ENCODE peak calls at places on chromosomes 12 and 14, in nine cellular contexts. C is MCF 10A, L is HCT116, G is mesothelial cell of epicardium, S is Peyer's patch, D is SK-N-SH, E is fibroblast of the aortic adventitia, H is brain microvascular endothelial cell, J is fibroblast of lung. Q is an unnamed sample.

GRCh38 chr14:99904506-99904905 is 111.3 kb downstream of the EML1 start:
- DNase-seq in G (no peak), E (no peak), C (no peak), D (no peak), L (no peak), S (no peak), J (no peak), H (no peak), Q (no peak)

GRCh38 chr12:51275088-51275487 is 4.9 kb upstream of the SMAGP start:
- DNase-seq in G (no peak), H (no peak), L (no peak), E (no peak), C (no peak), S (no peak), J (no peak), D (no peak), Q (no peak)

GRCh38 chr12:83261998-83262397 is 575.3 kb downstream of the TMTC2 start:
- DNase-seq in D (no peak), G (no peak), C (no peak), H (no peak), L (peak; percentile 6), E (no peak), J (no peak), S (no peak), Q (no peak)

GRCh38 chr12:44015333-44015941 is 179.6 kb downstream of the TMEM117 start:
- DNase-seq in C (peak; percentile 62), S (no peak), J (peak; percentile 52), L (peak; percentile 34), E (peak; percentile 81), D (peak; percentile 23), H (peak; percentile 6), G (no peak), Q (peak; percentile 12)

GRCh38 chr12:24306001-24306400 is 356.5 kb upstream of the SOX5 start:
- DNase-seq in S (no peak), G (no peak), J (no peak), H (no peak), C (no peak), L (no peak), E (no peak), D (no peak), Q (no peak)

GRCh38 chr12:30822385-30823139 is 67.8 kb upstream of the CAPRIN2 start:
- DNase-seq in D (peak; percentile 33), H (peak; percentile 40), E (peak; percentile 45), L (no peak), C (peak; percentile 39), J (peak; percentile 61), S (peak; percentile 72), G (peak; percentile 65), Q (no peak)

GRCh38 chr12:31868980-31869379 is 90.2 kb upstream of the RESF1 start:
- DNase-seq in H (no peak), S (no peak), D (peak; percentile 40), E (peak; percentile 50), J (peak; percentile 46), C (peak; percentile 70), L (no peak), G (no peak), Q (no peak)

GRCh38 chr12:11711675-11712327 is 62.3 kb downstream of the ETV6 start:
- DNase-seq in J (peak; percentile 56), S (no peak), C (no peak), E (peak; percentile 79), G (no peak), H (no peak), L (no peak), D (no peak), Q (peak; percentile 45)

GRCh38 chr12:63668028-63668799 is at the start of gene DPY19L2:
- DNase-seq in G (peak; percentile 75), E (peak; percentile 58), J (peak; percentile 77), L (no peak), C (no peak), S (peak; percentile 54), D (peak; percentile 83), H (peak; percentile 46), Q (peak; percentile 28)

GRCh38 chr14:89447182-89447970 is 30.3 kb upstream of the FOXN3 start:
- DNase-seq in D (no peak), H (no peak), G (no peak), J (no peak), E (no peak), L (no peak), S (no peak), C (no peak), Q (no peak)

DNA sequence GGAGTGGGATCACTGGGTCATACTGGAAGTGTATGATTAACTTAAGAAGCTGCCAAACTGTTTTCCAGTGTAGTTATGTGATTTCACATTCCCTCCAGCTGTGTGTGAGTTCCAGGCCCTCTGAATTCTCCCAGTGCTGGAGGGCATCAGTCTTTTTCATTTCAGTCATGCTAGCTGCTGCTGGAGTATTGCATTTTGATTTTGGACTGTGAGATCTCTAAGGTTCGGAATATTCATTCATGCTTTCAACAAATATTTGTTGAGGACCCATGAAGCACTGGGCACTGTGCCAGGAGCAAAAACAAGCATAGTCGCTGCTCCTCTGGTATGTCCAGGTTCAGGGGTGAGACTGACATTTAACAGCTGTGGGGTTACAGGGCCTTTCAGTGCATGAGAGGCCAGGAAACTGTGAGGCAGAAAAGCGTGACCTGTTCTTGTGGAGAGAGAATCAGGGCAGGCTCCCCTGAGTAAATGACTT is 133.2 kb downstream of the SCARB1 start:
- DNase-seq in L (no peak), J (peak; percentile 73), H (no peak), G (no peak), S (no peak), E (peak; percentile 61), C (no peak), D (no peak), Q (no peak)
- TF ChIP-seq CTCF in L (no peak), J (no peak), H (no peak), G (no peak), S (no peak), E (no peak), C (no peak), D (no peak), Q (no peak)

GRCh38 chr14:103185051-103186027 is 62.1 kb downstream of the TNFAIP2 start:
- DNase-seq in H (no peak), G (no peak), L (peak; percentile 40), J (no peak), E (peak; percentile 71), D (peak; percentile 65), C (peak; percentile 67), S (peak; percentile 40), Q (no peak)
- TF ChIP-seq CTCF in H (peak; percentile 57), G (peak; percentile 99), L (peak; percentile 72), J (peak; percentile 70), E (peak; percentile 74), D (peak; percentile 81), C (peak; percentile 59), S (peak; percentile 65), Q (peak; percentile 52)

GRCh38 chr12:98644712-98645571 is at the start of the genes APAF1 and IKBIP:
- DNase-seq in G (peak; percentile 98), H (peak; percentile 96), D (peak; percentile 96), E (peak; percentile 93), J (peak; percentile 95), L (peak; percentile 86), C (peak; percentile 97), S (peak; percentile 99), Q (peak; percentile 90)
- TF ChIP-seq CTCF in G (no peak), H (peak; percentile 20), D (peak; percentile 1), E (no peak), J (no peak), L (no peak), C (no peak), S (no peak), Q (no peak)

GRCh38 chr12:90166671-90167070 is 458.0 kb upstream of the ATP2B1 start:
- DNase-seq in J (no peak), C (no peak), S (no peak), H (no peak), G (no peak), E (no peak), L (no peak), D (no peak), Q (no peak)

GRCh38 chr12:90166012-90166411 is 457.4 kb upstream of the ATP2B1 start:
- DNase-seq in S (no peak), L (no peak), H (no peak), E (no peak), C (no peak), G (no peak), J (no peak), D (no peak), Q (no peak)

GRCh38 chr12:90167501-90167900 is 458.9 kb upstream of the ATP2B1 start:
- DNase-seq in H (no peak), L (no peak), G (no peak), E (no peak), J (no peak), C (no peak), D (no peak), S (no peak), Q (no peak)

DNA sequence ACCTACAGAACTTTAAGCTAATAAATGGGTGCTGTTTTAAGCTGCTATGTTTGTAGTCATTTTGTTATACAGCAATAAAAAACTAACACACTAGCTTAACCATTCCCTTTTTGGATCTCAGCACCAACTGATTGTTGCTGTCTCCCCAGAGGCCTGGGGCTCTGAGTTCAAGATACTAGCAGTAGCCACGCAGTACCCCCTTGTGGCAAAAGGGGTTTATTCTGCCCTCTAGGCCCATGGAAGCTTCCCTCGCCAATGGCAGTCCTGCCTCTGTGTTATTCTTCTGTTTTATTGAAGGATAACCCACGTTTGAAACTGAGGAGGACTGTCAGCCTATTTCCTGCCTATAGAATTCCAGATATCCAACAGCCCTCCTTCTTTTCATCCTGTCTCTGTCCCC is 455.3 kb upstream of the ATP2B1 start:
- DNase-seq in J (no peak), G (no peak), C (peak; percentile 2), S (no peak), H (no peak), L (no peak), D (no peak), E (no peak), Q (no peak)
- TF ChIP-seq CTCF in J (no peak), G (no peak), C (no peak), S (no peak), H (peak; percentile 20), L (peak; percentile 34), D (peak; percentile 24), E (no peak), Q (peak; percentile 11)

Q was measured in AG09319.